ENCODE peak calls at places on chromosomes 5 and 9, in nine cellular contexts. One of them, this sample, is unnamed.

GRCh38 chr9:126420643-126421564 is 94.3 kb downstream of the MVB12B start:
- DNase-seq in prostate gland: no peak
- DNase-seq in WTC11: no peak
- DNase-seq in BJ: no peak
- DNase-seq in SK-N-SH: no peak
- DNase-seq in GM12878: no peak
- DNase-seq in adrenal gland: no peak
- DNase-seq in heart left ventricle: no peak
- DNase-seq in A549: peak; percentile 55
- DNase-seq in this sample: no peak

GRCh38 chr5:143290115-143290514 is 113.4 kb downstream of the NR3C1 start:
- DNase-seq in prostate gland: no peak
- DNase-seq in WTC11: no peak
- DNase-seq in BJ: no peak
- DNase-seq in SK-N-SH: no peak
- DNase-seq in GM12878: no peak
- DNase-seq in adrenal gland: no peak
- DNase-seq in heart left ventricle: no peak
- DNase-seq in A549: peak; percentile 15
- DNase-seq in this sample: no peak

GRCh38 chr9:96038914-96039313 is 163.4 kb downstream of the ERCC6L2 start:
- DNase-seq in prostate gland: no peak
- DNase-seq in WTC11: no peak
- DNase-seq in BJ: no peak
- DNase-seq in SK-N-SH: no peak
- DNase-seq in GM12878: no peak
- DNase-seq in adrenal gland: no peak
- DNase-seq in heart left ventricle: no peak
- DNase-seq in A549: no peak
- DNase-seq in this sample: no peak

GRCh38 chr9:125878241-125878640 is 131.1 kb downstream of the PBX3 start:
- DNase-seq in prostate gland: no peak
- DNase-seq in WTC11: no peak
- DNase-seq in BJ: no peak
- DNase-seq in SK-N-SH: no peak
- DNase-seq in GM12878: no peak
- DNase-seq in adrenal gland: no peak
- DNase-seq in heart left ventricle: no peak
- DNase-seq in A549: no peak
- DNase-seq in this sample: no peak

GRCh38 chr9:136862849-136863622 is 3.1 kb downstream of the EDF1 start:
- DNase-seq in prostate gland: no peak
- DNase-seq in WTC11: no peak
- DNase-seq in BJ: no peak
- DNase-seq in SK-N-SH: no peak
- DNase-seq in GM12878: no peak
- DNase-seq in adrenal gland: peak; percentile 11
- DNase-seq in heart left ventricle: no peak
- DNase-seq in A549: no peak
- DNase-seq in this sample: no peak

GRCh38 chr5:32000726-32001125 is 173.4 kb downstream of the GOLPH3 start:
- DNase-seq in prostate gland: no peak
- DNase-seq in WTC11: no peak
- DNase-seq in BJ: no peak
- DNase-seq in SK-N-SH: no peak
- DNase-seq in GM12878: no peak
- DNase-seq in adrenal gland: no peak
- DNase-seq in heart left ventricle: no peak
- DNase-seq in A549: no peak
- DNase-seq in this sample: no peak

GRCh38 chr5:113675166-113675565 is 161.7 kb downstream of the YTHDC2 start:
- DNase-seq in prostate gland: no peak
- DNase-seq in WTC11: no peak
- DNase-seq in BJ: no peak
- DNase-seq in SK-N-SH: no peak
- DNase-seq in GM12878: no peak
- DNase-seq in adrenal gland: no peak
- DNase-seq in heart left ventricle: no peak
- DNase-seq in A549: no peak
- DNase-seq in this sample: no peak

GRCh38 chr9:69955536-69956355 is 87.9 kb upstream of the MAMDC2 start:
- DNase-seq in prostate gland: no peak
- DNase-seq in WTC11: no peak
- DNase-seq in BJ: peak; percentile 16
- DNase-seq in SK-N-SH: no peak
- DNase-seq in GM12878: no peak
- DNase-seq in adrenal gland: no peak
- DNase-seq in heart left ventricle: no peak
- DNase-seq in A549: no peak
- DNase-seq in this sample: no peak

GRCh38 chr5:135553688-135554462 is 18.1 kb upstream of the NEUROG1 start:
- DNase-seq in prostate gland: no peak
- DNase-seq in WTC11: peak; percentile 66
- DNase-seq in BJ: no peak
- DNase-seq in SK-N-SH: no peak
- DNase-seq in GM12878: no peak
- DNase-seq in adrenal gland: no peak
- DNase-seq in heart left ventricle: no peak
- DNase-seq in A549: peak; percentile 62
- DNase-seq in this sample: peak; percentile 29

GRCh38 chr5:75667586-75667985 is 49.7 kb downstream of the POC5 start:
- DNase-seq in prostate gland: no peak
- DNase-seq in WTC11: no peak
- DNase-seq in BJ: no peak
- DNase-seq in SK-N-SH: no peak
- DNase-seq in GM12878: no peak
- DNase-seq in adrenal gland: no peak
- DNase-seq in heart left ventricle: no peak
- DNase-seq in A549: no peak
- DNase-seq in this sample: no peak

GRCh38 chr5:75668348-75668895 is 48.8 kb downstream of the POC5 start:
- DNase-seq in prostate gland: no peak
- DNase-seq in WTC11: no peak
- DNase-seq in BJ: no peak
- DNase-seq in SK-N-SH: no peak
- DNase-seq in GM12878: no peak
- DNase-seq in adrenal gland: no peak
- DNase-seq in heart left ventricle: no peak
- DNase-seq in A549: no peak
- DNase-seq in this sample: no peak

GRCh38 chr5:75670571-75670970 is 46.7 kb downstream of the POC5 start:
- DNase-seq in prostate gland: no peak
- DNase-seq in WTC11: no peak
- DNase-seq in BJ: no peak
- DNase-seq in SK-N-SH: no peak
- DNase-seq in GM12878: no peak
- DNase-seq in adrenal gland: no peak
- DNase-seq in heart left ventricle: no peak
- DNase-seq in A549: no peak
- DNase-seq in this sample: no peak

GRCh38 chr5:75671506-75671905 is 45.7 kb downstream of the POC5 start:
- DNase-seq in prostate gland: no peak
- DNase-seq in WTC11: no peak
- DNase-seq in BJ: no peak
- DNase-seq in SK-N-SH: no peak
- DNase-seq in GM12878: no peak
- DNase-seq in adrenal gland: no peak
- DNase-seq in heart left ventricle: no peak
- DNase-seq in A549: no peak
- DNase-seq in this sample: no peak

DNA sequence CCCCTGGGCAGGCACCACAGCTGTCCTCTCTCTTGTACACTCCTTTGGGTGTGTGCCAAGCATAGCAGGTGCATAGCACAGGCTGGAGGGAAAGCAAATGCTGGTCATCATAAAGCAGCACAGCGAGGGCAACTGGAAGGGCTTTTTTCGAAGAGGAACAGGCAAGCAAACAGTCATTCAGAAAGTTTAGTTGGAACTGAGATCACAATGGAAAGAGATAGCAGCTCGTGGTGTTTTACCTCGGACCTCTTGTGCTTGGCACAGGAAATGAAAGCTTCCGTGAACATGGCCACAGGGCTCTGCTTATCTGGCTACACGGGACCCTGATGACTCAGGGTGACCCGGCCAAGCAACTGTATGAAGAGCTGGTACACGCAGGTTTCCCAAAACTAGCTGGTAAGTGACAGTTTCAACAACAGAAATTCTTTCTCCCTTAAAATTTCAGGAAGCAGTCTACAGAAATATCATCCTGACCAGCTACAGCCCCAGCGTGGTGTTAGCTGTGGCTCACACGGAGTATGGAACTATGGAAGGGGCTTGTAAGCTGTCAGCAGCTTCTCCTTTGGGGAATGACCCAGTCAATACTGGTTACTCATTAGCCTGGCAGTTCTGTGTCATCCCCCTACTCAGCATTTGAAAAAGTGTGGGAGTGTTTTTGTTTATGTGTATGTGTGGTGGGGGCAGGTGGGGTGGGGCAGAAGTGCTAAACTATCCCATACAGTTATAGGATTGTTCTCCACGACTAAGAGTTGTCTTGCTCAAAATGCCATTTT is 48.1 kb downstream of the POC5 start:
- DNase-seq in prostate gland: no peak
- DNase-seq in WTC11: no peak
- DNase-seq in BJ: no peak
- DNase-seq in SK-N-SH: no peak
- DNase-seq in GM12878: peak; percentile 78
- DNase-seq in adrenal gland: peak; percentile 80
- DNase-seq in heart left ventricle: peak; percentile 28
- DNase-seq in A549: peak; percentile 34
- DNase-seq in this sample: peak; percentile 76
- TF ChIP-seq CTCF in prostate gland: no peak
- TF ChIP-seq CTCF in WTC11: no peak
- TF ChIP-seq CTCF in BJ: no peak
- TF ChIP-seq CTCF in SK-N-SH: no peak
- TF ChIP-seq CTCF in GM12878: no peak
- TF ChIP-seq CTCF in adrenal gland: no peak
- TF ChIP-seq CTCF in heart left ventricle: no peak
- TF ChIP-seq CTCF in A549: no peak
- TF ChIP-seq CTCF in this sample: no peak

DNA sequence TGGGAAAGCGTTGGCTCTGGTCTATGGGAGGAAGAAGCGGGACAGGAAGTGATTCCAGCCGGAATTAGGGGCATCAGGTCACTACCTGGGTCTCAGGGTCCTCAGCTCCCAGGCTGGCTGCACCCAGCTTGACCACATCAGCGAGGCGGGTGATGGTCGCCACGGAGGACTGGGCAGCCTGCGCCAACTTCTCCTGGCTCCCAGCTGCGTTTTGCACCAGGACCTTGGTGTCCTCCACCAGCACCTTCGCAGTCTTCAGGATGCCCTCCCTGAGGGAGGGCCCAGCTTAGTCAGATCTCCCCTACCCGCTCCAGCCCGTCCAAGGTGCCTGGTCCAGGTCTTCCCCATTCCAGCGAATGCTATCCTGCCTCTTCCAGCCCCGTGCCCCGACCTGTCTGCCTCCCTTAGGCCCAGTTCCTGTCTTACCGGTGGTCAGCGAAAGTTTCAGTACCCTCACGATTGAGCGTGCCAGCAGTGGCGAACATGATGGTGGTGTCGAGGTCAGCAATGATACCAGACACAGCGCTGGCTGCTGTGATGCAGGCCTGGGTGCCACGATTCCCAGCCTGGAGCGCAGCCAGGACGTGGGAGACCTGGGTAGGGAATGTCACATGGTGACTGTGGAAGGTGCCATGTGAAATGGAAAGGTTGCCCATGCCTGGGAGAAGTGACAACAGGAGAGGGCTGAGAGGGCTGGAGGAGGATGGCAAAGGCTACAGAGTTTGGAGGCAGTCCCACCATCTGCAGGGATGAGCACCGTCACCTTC is 14.4 kb upstream of the TPM2 start:
- DNase-seq in prostate gland: no peak
- DNase-seq in WTC11: no peak
- DNase-seq in BJ: no peak
- DNase-seq in SK-N-SH: no peak
- DNase-seq in GM12878: no peak
- DNase-seq in adrenal gland: no peak
- DNase-seq in heart left ventricle: no peak
- DNase-seq in A549: no peak
- DNase-seq in this sample: no peak
- TF ChIP-seq CTCF in prostate gland: no peak
- TF ChIP-seq CTCF in WTC11: no peak
- TF ChIP-seq CTCF in BJ: no peak
- TF ChIP-seq CTCF in SK-N-SH: no peak
- TF ChIP-seq CTCF in GM12878: no peak
- TF ChIP-seq CTCF in adrenal gland: no peak
- TF ChIP-seq CTCF in heart left ventricle: no peak
- TF ChIP-seq CTCF in A549: no peak
- TF ChIP-seq CTCF in this sample: no peak

DNA sequence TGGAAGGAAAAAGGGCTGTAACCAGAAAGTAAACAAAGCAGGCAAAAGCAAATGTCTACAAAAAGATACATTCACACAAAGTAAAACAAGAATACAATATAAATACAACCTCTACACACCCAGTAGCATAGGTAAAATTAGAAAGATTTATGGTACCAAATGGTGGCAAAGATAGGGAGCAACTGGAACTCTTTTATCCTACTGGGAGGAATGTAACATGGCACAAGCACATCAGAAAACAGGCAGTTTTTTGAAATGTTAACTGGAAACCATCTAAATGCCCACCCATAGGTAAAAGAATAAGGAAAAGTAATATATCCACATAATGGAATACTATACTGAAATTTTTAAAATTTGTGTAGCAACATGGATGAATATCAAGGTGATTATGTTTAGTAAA is 8.7 kb upstream of the ARL14EPL start:
- DNase-seq in prostate gland: no peak
- DNase-seq in WTC11: no peak
- DNase-seq in BJ: no peak
- DNase-seq in SK-N-SH: no peak
- DNase-seq in GM12878: no peak
- DNase-seq in adrenal gland: no peak
- DNase-seq in heart left ventricle: no peak
- DNase-seq in A549: no peak
- DNase-seq in this sample: no peak
- TF ChIP-seq CTCF in prostate gland: no peak
- TF ChIP-seq CTCF in WTC11: no peak
- TF ChIP-seq CTCF in BJ: no peak
- TF ChIP-seq CTCF in SK-N-SH: no peak
- TF ChIP-seq CTCF in GM12878: no peak
- TF ChIP-seq CTCF in adrenal gland: no peak
- TF ChIP-seq CTCF in heart left ventricle: no peak
- TF ChIP-seq CTCF in A549: no peak
- TF ChIP-seq CTCF in this sample: no peak

DNA sequence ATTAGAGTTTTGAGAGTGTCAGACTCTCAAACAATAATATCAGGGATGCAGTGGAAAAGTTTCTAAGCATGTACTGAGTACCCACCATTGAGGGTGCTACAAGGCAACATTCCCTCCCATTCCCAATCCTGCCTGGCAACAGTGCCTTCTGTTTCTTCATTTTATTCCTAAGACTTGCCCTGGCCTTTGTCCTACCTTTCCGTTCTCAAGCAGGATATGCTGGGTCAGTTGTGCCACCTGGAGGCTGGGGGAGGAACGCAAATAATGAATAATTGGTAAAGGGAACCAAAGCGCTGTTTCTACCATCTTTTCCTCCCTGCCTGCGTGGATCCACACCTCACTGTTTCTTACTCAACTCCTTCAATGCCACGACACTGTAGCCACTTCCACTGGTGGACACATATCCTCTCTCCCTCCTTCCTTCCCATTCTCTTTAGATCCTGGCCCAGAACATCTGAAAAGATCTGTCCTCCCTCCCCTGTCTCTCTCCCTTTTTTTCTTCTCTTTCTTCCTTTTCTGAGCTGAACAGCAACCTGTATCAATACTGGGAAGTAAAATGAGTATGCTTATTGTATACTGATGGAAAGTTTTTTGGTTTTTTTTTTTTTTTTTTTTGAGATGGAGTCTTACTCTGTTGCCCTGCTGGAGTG is 149.5 kb downstream of the C9orf152 start:
- DNase-seq in prostate gland: no peak
- DNase-seq in WTC11: peak; percentile 68
- DNase-seq in BJ: no peak
- DNase-seq in SK-N-SH: peak; percentile 53
- DNase-seq in GM12878: no peak
- DNase-seq in adrenal gland: peak; percentile 58
- DNase-seq in heart left ventricle: no peak
- DNase-seq in A549: peak; percentile 78
- DNase-seq in this sample: peak; percentile 36
- TF ChIP-seq CTCF in prostate gland: peak; percentile 62
- TF ChIP-seq CTCF in WTC11: peak; percentile 35
- TF ChIP-seq CTCF in BJ: peak; percentile 34
- TF ChIP-seq CTCF in SK-N-SH: peak; percentile 63
- TF ChIP-seq CTCF in GM12878: peak; percentile 63
- TF ChIP-seq CTCF in adrenal gland: peak; percentile 31
- TF ChIP-seq CTCF in heart left ventricle: peak; percentile 48
- TF ChIP-seq CTCF in A549: peak; percentile 77
- TF ChIP-seq CTCF in this sample: peak; percentile 34

This sample was measured in BE2C.